ENCODE peak calls at places on chromosomes 13 and 19, in five cellular contexts. One of them, this sample, is unnamed.

GRCh38 chr13:31145417-31145816 is 16.3 kb downstream of the HSPH1 start:
- DNase-seq in trophoblast cell: no peak
- DNase-seq in neural progenitor cell: no peak
- DNase-seq in hepatocyte: no peak
- DNase-seq in HCT116: no peak
- DNase-seq in this sample: no peak

GRCh38 chr19:42081584-42082258 is 5.8 kb downstream of the ZNF574 start:
- DNase-seq in trophoblast cell: no peak
- DNase-seq in hepatocyte: peak; percentile 58
- DNase-seq in neural progenitor cell: no peak
- DNase-seq in HCT116: no peak
- DNase-seq in this sample: peak; percentile 91

GRCh38 chr19:18470153-18470552 is 32.2 kb upstream of the ISYNA1 start:
- DNase-seq in trophoblast cell: no peak
- DNase-seq in HCT116: no peak
- DNase-seq in neural progenitor cell: peak; percentile 86
- DNase-seq in hepatocyte: peak; percentile 56
- DNase-seq in this sample: peak; percentile 75

GRCh38 chr13:43776680-43777079 is 10.1 kb downstream of the ENOX1 start:
- DNase-seq in neural progenitor cell: peak; percentile 6
- DNase-seq in HCT116: no peak
- DNase-seq in trophoblast cell: no peak
- DNase-seq in hepatocyte: no peak
- DNase-seq in this sample: peak; percentile 61

GRCh38 chr19:35454663-35455062 is 6.6 kb downstream of the FFAR2 start:
- DNase-seq in trophoblast cell: no peak
- DNase-seq in HCT116: no peak
- DNase-seq in neural progenitor cell: no peak
- DNase-seq in hepatocyte: no peak
- DNase-seq in this sample: no peak

GRCh38 chr13:97367016-97367415 is 67.0 kb upstream of the RAP2A start:
- DNase-seq in HCT116: no peak
- DNase-seq in hepatocyte: no peak
- DNase-seq in neural progenitor cell: no peak
- DNase-seq in trophoblast cell: peak; percentile 39
- DNase-seq in this sample: no peak

GRCh38 chr19:2332341-2333026 is 4.0 kb downstream of the SPPL2B start:
- DNase-seq in neural progenitor cell: no peak
- DNase-seq in trophoblast cell: no peak
- DNase-seq in HCT116: no peak
- DNase-seq in hepatocyte: no peak
- DNase-seq in this sample: no peak

GRCh38 chr19:19185853-19186728 is 5.9 kb downstream of the BORCS8 start:
- DNase-seq in HCT116: peak; percentile 50
- DNase-seq in neural progenitor cell: peak; percentile 81
- DNase-seq in trophoblast cell: peak; percentile 47
- DNase-seq in hepatocyte: peak; percentile 59
- DNase-seq in this sample: peak; percentile 86

GRCh38 chr19:47762615-47763308 is 15.7 kb upstream of the SELENOW start:
- DNase-seq in neural progenitor cell: no peak
- DNase-seq in hepatocyte: no peak
- DNase-seq in HCT116: no peak
- DNase-seq in trophoblast cell: peak; percentile 19
- DNase-seq in this sample: peak; percentile 68

DNA sequence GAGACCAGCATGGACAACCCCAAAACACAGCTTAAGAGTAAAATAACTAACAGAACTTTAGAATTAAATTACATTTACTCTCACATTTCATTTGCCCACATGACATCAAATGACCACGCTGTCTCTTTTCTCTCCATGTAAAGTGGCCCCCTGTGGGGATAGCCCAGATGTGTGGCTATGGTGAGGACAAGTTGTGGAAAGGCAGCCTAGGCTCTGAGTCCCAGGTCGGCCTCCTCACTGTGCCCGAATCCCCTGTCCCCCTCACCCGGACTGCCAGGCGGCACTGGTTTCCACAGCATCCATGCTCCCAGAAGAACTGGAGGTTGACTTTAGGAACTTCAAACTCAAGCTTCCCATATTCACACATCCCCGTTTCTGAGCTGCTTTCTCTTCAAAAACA is 111.8 kb upstream of the UQCRFS1 start:
- DNase-seq in neural progenitor cell: no peak
- DNase-seq in HCT116: no peak
- DNase-seq in trophoblast cell: no peak
- DNase-seq in hepatocyte: no peak
- DNase-seq in this sample: no peak
- H3K4me3 ChIP-seq in neural progenitor cell: no peak overlapping the region
- H3K4me3 ChIP-seq in HCT116: no peak overlapping the region
- H3K4me3 ChIP-seq in trophoblast cell: no peak overlapping the region
- H3K4me3 ChIP-seq in hepatocyte: no peak overlapping the region
- H3K4me3 ChIP-seq in this sample: no peak overlapping the region

GRCh38 chr13:106139407-106139806 is 396.1 kb downstream of the EFNB2 start:
- DNase-seq in trophoblast cell: peak; percentile 71
- DNase-seq in hepatocyte: no peak
- DNase-seq in HCT116: no peak
- DNase-seq in neural progenitor cell: no peak
- DNase-seq in this sample: no peak
- H2AFZ ChIP-seq in trophoblast cell: no peak overlapping the region
- H2AFZ ChIP-seq in hepatocyte: no peak overlapping the region
- H2AFZ ChIP-seq in HCT116: no peak overlapping the region
- H2AFZ ChIP-seq in neural progenitor cell: no peak overlapping the region
- H2AFZ ChIP-seq in this sample: no peak overlapping the region

DNA sequence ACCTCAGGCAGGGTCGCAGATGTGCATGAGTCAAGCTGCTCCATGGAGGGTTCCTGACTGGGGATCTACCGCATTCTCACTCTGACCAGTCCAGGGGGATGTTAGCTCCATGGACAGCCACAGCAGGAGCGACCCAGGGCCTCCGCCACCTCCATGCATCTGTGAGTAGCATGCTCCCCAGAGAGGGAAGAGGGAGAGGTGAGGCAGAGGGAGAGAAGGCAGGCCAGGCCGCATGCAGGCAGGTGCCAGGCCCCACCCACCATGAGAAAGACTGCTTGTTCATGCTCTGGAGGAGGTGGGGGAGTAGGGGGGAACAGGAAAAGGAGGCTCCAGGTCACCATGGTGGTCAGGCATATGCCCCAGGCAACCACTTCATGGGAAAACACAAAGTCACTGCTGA is 20.3 kb downstream of the TUBA3C start:
- DNase-seq in trophoblast cell: no peak
- DNase-seq in HCT116: no peak
- DNase-seq in hepatocyte: no peak
- DNase-seq in neural progenitor cell: no peak
- DNase-seq in this sample: no peak
- H3K9me3 ChIP-seq in trophoblast cell: peaks cover 62% of the 10 kb centered on the region
- H3K9me3 ChIP-seq in HCT116: peaks cover 14% of the 10 kb centered on the region
- H3K9me3 ChIP-seq in hepatocyte: no peaks in the 10 kb centered on the region
- H3K9me3 ChIP-seq in neural progenitor cell: peaks cover 5% of the 10 kb centered on the region
- H3K9me3 ChIP-seq in this sample: peaks cover under 1% of the 10 kb centered on the region

GRCh38 chr19:32337176-32337808 is 8.1 kb upstream of the ZNF507 start:
- DNase-seq in trophoblast cell: no peak
- DNase-seq in neural progenitor cell: no peak
- DNase-seq in HCT116: no peak
- DNase-seq in hepatocyte: no peak
- DNase-seq in this sample: no peak
- H3K4me3 ChIP-seq in trophoblast cell: no peak overlapping the region
- H3K4me3 ChIP-seq in neural progenitor cell: no peak overlapping the region
- H3K4me3 ChIP-seq in HCT116: no peak overlapping the region
- H3K4me3 ChIP-seq in hepatocyte: no peak overlapping the region
- H3K4me3 ChIP-seq in this sample: no peak overlapping the region

GRCh38 chr13:42039946-42040729 is 8.3 kb upstream of the DGKH start:
- DNase-seq in trophoblast cell: peak; percentile 58
- DNase-seq in HCT116: peak; percentile 35
- DNase-seq in hepatocyte: peak; percentile 93
- DNase-seq in neural progenitor cell: peak; percentile 87
- DNase-seq in this sample: peak; percentile 99

GRCh38 chr13:42036711-42037110 is 11.7 kb upstream of the DGKH start:
- DNase-seq in HCT116: no peak
- DNase-seq in neural progenitor cell: no peak
- DNase-seq in trophoblast cell: no peak
- DNase-seq in hepatocyte: no peak
- DNase-seq in this sample: no peak

GRCh38 chr13:42040730-42041016 is 7.8 kb upstream of the DGKH start:
- DNase-seq in trophoblast cell: no peak
- DNase-seq in neural progenitor cell: no peak
- DNase-seq in HCT116: no peak
- DNase-seq in hepatocyte: no peak
- DNase-seq in this sample: no peak

GRCh38 chr13:42039457-42039945 is 8.9 kb upstream of the DGKH start:
- DNase-seq in trophoblast cell: no peak
- DNase-seq in neural progenitor cell: no peak
- DNase-seq in hepatocyte: no peak
- DNase-seq in HCT116: peak; percentile 10
- DNase-seq in this sample: peak; percentile 70

GRCh38 chr13:42038661-42039456 is 9.6 kb upstream of the DGKH start:
- DNase-seq in neural progenitor cell: peak; percentile 17
- DNase-seq in hepatocyte: no peak
- DNase-seq in HCT116: no peak
- DNase-seq in trophoblast cell: no peak
- DNase-seq in this sample: peak; percentile 59
- H2AFZ ChIP-seq in neural progenitor cell: no peak overlapping the region
- H2AFZ ChIP-seq in hepatocyte: peak overlapping the region; percentile 63
- H2AFZ ChIP-seq in HCT116: no peak overlapping the region
- H2AFZ ChIP-seq in trophoblast cell: no peak overlapping the region
- H2AFZ ChIP-seq in this sample: peak overlapping the region; percentile 38

DNA sequence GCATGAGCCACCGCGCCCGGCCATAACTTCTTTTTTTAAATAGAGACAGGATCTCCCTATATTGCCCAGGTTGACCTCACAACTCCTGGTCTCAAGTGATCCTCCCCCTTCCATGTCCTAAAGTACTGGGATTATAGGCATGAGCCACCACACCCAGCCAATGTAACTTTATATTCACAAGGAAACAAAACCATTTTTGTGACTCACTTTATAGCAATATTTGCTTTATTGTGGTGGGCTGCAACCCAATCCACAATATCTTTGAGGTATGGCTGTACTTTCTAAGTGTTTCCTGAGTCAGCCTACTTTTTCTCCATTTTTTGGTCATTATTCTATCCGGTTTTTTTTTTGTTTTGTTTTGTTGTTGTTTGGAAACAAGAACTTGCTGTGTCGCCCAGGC is 7.9 kb upstream of the ZIM3 start:
- DNase-seq in trophoblast cell: no peak
- DNase-seq in hepatocyte: no peak
- DNase-seq in HCT116: no peak
- DNase-seq in neural progenitor cell: no peak
- DNase-seq in this sample: no peak
- H3K9me3 ChIP-seq in trophoblast cell: peaks cover 22% of the 10 kb centered on the region
- H3K9me3 ChIP-seq in hepatocyte: no peaks in the 10 kb centered on the region
- H3K9me3 ChIP-seq in HCT116: no peaks in the 10 kb centered on the region
- H3K9me3 ChIP-seq in neural progenitor cell: no peaks in the 10 kb centered on the region
- H3K9me3 ChIP-seq in this sample: no peaks in the 10 kb centered on the region

GRCh38 chr19:7272856-7273578 is 21.2 kb downstream of the INSR start:
- DNase-seq in HCT116: no peak
- DNase-seq in trophoblast cell: no peak
- DNase-seq in hepatocyte: no peak
- DNase-seq in neural progenitor cell: no peak
- DNase-seq in this sample: no peak
- H3K4me3 ChIP-seq in HCT116: no peak overlapping the region
- H3K4me3 ChIP-seq in trophoblast cell: no peak overlapping the region
- H3K4me3 ChIP-seq in hepatocyte: no peak overlapping the region
- H3K4me3 ChIP-seq in neural progenitor cell: no peak overlapping the region
- H3K4me3 ChIP-seq in this sample: no peak overlapping the region

DNA sequence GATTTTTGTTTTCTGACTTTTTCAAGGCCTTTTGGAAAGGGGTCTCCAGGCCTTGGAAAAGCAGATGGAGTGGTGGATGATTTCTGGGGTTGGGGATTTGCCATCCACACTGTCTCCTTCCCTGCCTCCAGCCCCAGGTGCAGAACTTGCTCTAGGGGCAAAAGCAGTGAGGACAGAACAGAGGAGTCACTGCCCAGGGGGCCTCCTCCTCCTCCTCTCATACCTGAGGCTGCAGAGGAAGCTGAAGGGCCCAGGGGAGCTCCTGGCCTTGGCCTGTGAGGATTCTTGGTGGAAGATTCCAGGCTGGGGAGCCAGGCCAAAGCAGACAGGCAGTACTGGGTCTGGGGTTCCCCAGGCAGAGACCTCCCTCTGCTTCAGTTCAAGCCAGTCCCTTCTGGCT is 52.3 kb upstream of the URI1 start:
- DNase-seq in trophoblast cell: no peak
- DNase-seq in hepatocyte: no peak
- DNase-seq in neural progenitor cell: no peak
- DNase-seq in HCT116: no peak
- DNase-seq in this sample: no peak
- H2AFZ ChIP-seq in trophoblast cell: no peak overlapping the region
- H2AFZ ChIP-seq in hepatocyte: no peak overlapping the region
- H2AFZ ChIP-seq in neural progenitor cell: no peak overlapping the region
- H2AFZ ChIP-seq in HCT116: no peak overlapping the region
- H2AFZ ChIP-seq in this sample: no peak overlapping the region

GRCh38 chr19:52010674-52011073 is 2.7 kb upstream of the ZNF615 start:
- DNase-seq in HCT116: no peak
- DNase-seq in hepatocyte: no peak
- DNase-seq in trophoblast cell: no peak
- DNase-seq in neural progenitor cell: no peak
- DNase-seq in this sample: no peak
- H3K9me3 ChIP-seq in HCT116: peaks cover 22% of the 10 kb centered on the region
- H3K9me3 ChIP-seq in hepatocyte: peaks cover 6% of the 10 kb centered on the region
- H3K9me3 ChIP-seq in trophoblast cell: no peaks in the 10 kb centered on the region
- H3K9me3 ChIP-seq in neural progenitor cell: peaks cover 7% of the 10 kb centered on the region
- H3K9me3 ChIP-seq in this sample: peaks cover 2% of the 10 kb centered on the region

DNA sequence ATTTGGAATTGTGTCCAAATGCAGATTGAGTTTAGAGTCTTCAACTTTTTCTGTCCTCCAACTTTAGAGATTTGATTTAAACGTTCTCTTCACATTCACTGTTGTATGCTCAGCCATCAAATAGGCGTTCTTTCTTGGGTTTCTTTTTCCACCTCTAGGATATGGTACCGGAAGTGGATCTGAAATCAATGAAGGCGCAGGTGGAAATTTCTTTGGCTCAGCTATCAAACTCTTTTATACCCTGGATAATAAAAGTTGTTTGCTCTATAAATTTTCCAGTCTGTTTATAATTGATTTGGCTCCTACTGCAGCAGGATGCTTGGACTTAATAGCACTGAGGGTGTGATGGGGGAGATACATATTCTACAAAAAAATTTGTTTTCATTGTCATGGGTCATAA is 1.6 kb downstream of the COG3 start:
- DNase-seq in hepatocyte: no peak
- DNase-seq in HCT116: no peak
- DNase-seq in neural progenitor cell: no peak
- DNase-seq in trophoblast cell: no peak
- DNase-seq in this sample: no peak
- H3K4me3 ChIP-seq in hepatocyte: no peak overlapping the region
- H3K4me3 ChIP-seq in HCT116: peak overlapping the region; percentile 97
- H3K4me3 ChIP-seq in neural progenitor cell: peak overlapping the region; percentile 96
- H3K4me3 ChIP-seq in trophoblast cell: no peak overlapping the region
- H3K4me3 ChIP-seq in this sample: peak overlapping the region; percentile 85